ENCODE peak calls at places on chromosome 1, in six cellular contexts. Q is heart left ventricle; E is IMR-90; H is stimulated activated CD4-positive, alpha-beta T cell treated with anti-CD3 and anti-CD28 coated beads, Interleukin-1b, Interleukin-23, amount 100 ng/mL, for 1 hour; B is A673; V is body of pancreas. G is an unnamed sample.

GRCh38 chr1:23169727-23170335 is 1.2 kb upstream of the LUZP1 start:
- DNase-seq in H (no peak), E (peak), V (peak), B (peak), Q (peak), G (peak)

GRCh38 chr1:9558271-9558945 is 19.1 kb downstream of the SLC25A33 start:
- DNase-seq in H (no peak), Q (peak), V (no peak), B (no peak), E (no peak), G (no peak)

GRCh38 chr1:110356379-110356778 is 17.2 kb downstream of the RBM15 start:
- DNase-seq in Q (no peak), E (no peak), B (no peak), H (no peak), V (no peak), G (no peak)

GRCh38 chr1:51612349-51612982 is 4.4 kb upstream of the OSBPL9 start:
- DNase-seq in E (peak), B (no peak), H (no peak), Q (no peak), V (no peak), G (peak)

GRCh38 chr1:217088521-217089221 is 365.4 kb upstream of the ESRRG start:
- DNase-seq in V (no peak), H (no peak), B (no peak), E (peak), Q (no peak), G (no peak)

GRCh38 chr1:54397090-54397591 is 9.1 kb downstream of the SSBP3 start:
- DNase-seq in Q (peak), B (no peak), H (no peak), V (peak), E (no peak), G (no peak)

GRCh38 chr1:39981957-39982356 is 27.0 kb downstream of the MFSD2A start:
- DNase-seq in Q (no peak), E (peak), V (no peak), B (no peak), H (no peak), G (peak)

GRCh38 chr1:30464187-30464617 is 259.2 kb downstream of the MATN1 start:
- DNase-seq in Q (no peak), H (no peak), E (no peak), B (no peak), V (no peak), G (no peak)

GRCh38 chr1:9278114-9278513 is 14.6 kb upstream of the SPSB1 start:
- DNase-seq in V (no peak), E (no peak), H (no peak), Q (no peak), B (no peak), G (peak)

GRCh38 chr1:162548170-162548569 is 13.4 kb upstream of the UAP1 start:
- DNase-seq in H (no peak), Q (peak), V (no peak), B (peak), E (peak), G (peak)

GRCh38 chr1:47563206-47563605 is 125.4 kb downstream of the FOXD2 start:
- DNase-seq in V (no peak), B (no peak), E (no peak), H (no peak), Q (no peak), G (no peak)

GRCh38 chr1:233168384-233168783 is 127.1 kb downstream of the PCNX2 start:
- DNase-seq in H (no peak), Q (no peak), B (no peak), E (peak), V (no peak), G (peak)

GRCh38 chr1:59020151-59020997 is 236.5 kb upstream of the JUN start:
- DNase-seq in V (peak), E (peak), Q (peak), H (no peak), B (peak), G (peak)

GRCh38 chr1:33250724-33251123 is 5.6 kb upstream of the ZNF362 start:
- DNase-seq in V (no peak), E (no peak), B (no peak), Q (no peak), H (no peak), G (no peak)

GRCh38 chr1:221562542-221563475 is 179.1 kb downstream of the DUSP10 start:
- DNase-seq in E (no peak), V (no peak), B (no peak), H (no peak), Q (no peak), G (no peak)

GRCh38 chr1:12369258-12369657 is 139.4 kb downstream of the VPS13D start:
- DNase-seq in E (peak), Q (no peak), B (no peak), H (no peak), V (no peak), G (no peak)

GRCh38 chr1:21340230-21340564 is 49.9 kb upstream of the ECE1 start:
- DNase-seq in E (no peak), V (peak), Q (peak), B (no peak), H (no peak), G (no peak)

GRCh38 chr1:7186382-7187120 is 401.3 kb downstream of the CAMTA1 start:
- DNase-seq in E (no peak), V (no peak), Q (no peak), H (no peak), B (no peak), G (no peak)

GRCh38 chr1:21335750-21336168 is 45.5 kb upstream of the ECE1 start:
- DNase-seq in Q (no peak), E (no peak), H (no peak), V (no peak), B (peak), G (no peak)

GRCh38 chr1:245687636-245688535 is 533.1 kb downstream of the KIF26B start:
- DNase-seq in Q (no peak), E (no peak), B (no peak), V (no peak), H (no peak), G (peak)

GRCh38 chr1:111084999-111085398 is 54.9 kb downstream of the DRAM2 start:
- DNase-seq in H (no peak), E (no peak), Q (no peak), B (no peak), V (no peak), G (no peak)

GRCh38 chr1:9589719-9590157 is 1.0 kb downstream of the TMEM201 start:
- DNase-seq in V (no peak), Q (no peak), E (peak), B (peak), H (no peak), G (peak)

GRCh38 chr1:177341773-177342172 is 171.0 kb downstream of the BRINP2 start:
- DNase-seq in H (no peak), E (no peak), B (no peak), V (no peak), Q (no peak), G (no peak)

GRCh38 chr1:14880456-14881316 is 272.9 kb upstream of the TMEM51 start:
- DNase-seq in H (no peak), E (peak), Q (no peak), V (peak), B (no peak), G (peak)

GRCh38 chr1:171081220-171081993 is 9.3 kb upstream of the FMO3 start:
- DNase-seq in H (no peak), Q (no peak), V (no peak), B (peak), E (peak), G (peak)

GRCh38 chr1:27057389-27057788 is 44.7 kb upstream of the TENT5B start:
- DNase-seq in B (no peak), Q (no peak), E (no peak), H (no peak), V (no peak), G (no peak)

GRCh38 chr1:116329524-116330341 is 43.3 kb upstream of the ATP1A1 start:
- DNase-seq in V (no peak), Q (no peak), E (no peak), H (no peak), B (peak), G (no peak)

GRCh38 chr1:66446261-66447001 is 87.5 kb upstream of the SGIP1 start:
- DNase-seq in B (peak), Q (no peak), E (peak), H (no peak), V (no peak), G (peak)

GRCh38 chr1:105793541-105794146 is 1262.8 kb upstream of the PRMT6 start:
- DNase-seq in B (peak), E (no peak), Q (no peak), V (peak), H (no peak), G (peak)